ENCODE peak calls at places on chromosomes 2 and 18, in ten cellular contexts. One of them, this sample, is unnamed.

GRCh38 chr18:79510731-79511141 is 115.0 kb downstream of the NFATC1 start:
- DNase-seq in Panc1: no peak
- DNase-seq in HFFc6: no peak
- DNase-seq in lower lobe of right lung: peak; percentile 30
- DNase-seq in pancreas: peak; percentile 4
- DNase-seq in esophagus squamous epithelium: no peak
- DNase-seq in upper lobe of right lung: peak; percentile 60
- DNase-seq in colonic mucosa: no peak
- DNase-seq in WTC11: no peak
- DNase-seq in neural crest cell: no peak
- DNase-seq in this sample: no peak

GRCh38 chr2:33153008-33153407 is 206.3 kb downstream of the LTBP1 start:
- DNase-seq in Panc1: no peak
- DNase-seq in HFFc6: peak; percentile 51
- DNase-seq in lower lobe of right lung: no peak
- DNase-seq in pancreas: no peak
- DNase-seq in esophagus squamous epithelium: no peak
- DNase-seq in upper lobe of right lung: no peak
- DNase-seq in colonic mucosa: no peak
- DNase-seq in WTC11: no peak
- DNase-seq in neural crest cell: no peak
- DNase-seq in this sample: no peak

GRCh38 chr2:8633735-8634313 is 48.0 kb upstream of the ID2 start:
- DNase-seq in Panc1: no peak
- DNase-seq in HFFc6: peak; percentile 75
- DNase-seq in lower lobe of right lung: peak; percentile 31
- DNase-seq in pancreas: no peak
- DNase-seq in esophagus squamous epithelium: no peak
- DNase-seq in upper lobe of right lung: peak; percentile 52
- DNase-seq in colonic mucosa: no peak
- DNase-seq in WTC11: no peak
- DNase-seq in neural crest cell: no peak
- DNase-seq in this sample: no peak

GRCh38 chr2:27085670-27086089 is 892 bp upstream of the KHK start:
- DNase-seq in Panc1: peak; percentile 42
- DNase-seq in HFFc6: peak; percentile 46
- DNase-seq in lower lobe of right lung: peak; percentile 88
- DNase-seq in pancreas: peak; percentile 79
- DNase-seq in esophagus squamous epithelium: no peak
- DNase-seq in upper lobe of right lung: peak; percentile 91
- DNase-seq in colonic mucosa: peak; percentile 81
- DNase-seq in WTC11: peak; percentile 61
- DNase-seq in neural crest cell: peak; percentile 43
- DNase-seq in this sample: peak; percentile 54

GRCh38 chr18:46917808-46918600 is 602 bp downstream of the KATNAL2 start:
- DNase-seq in Panc1: no peak
- DNase-seq in HFFc6: peak; percentile 8
- DNase-seq in lower lobe of right lung: no peak
- DNase-seq in pancreas: peak; percentile 31
- DNase-seq in esophagus squamous epithelium: no peak
- DNase-seq in upper lobe of right lung: no peak
- DNase-seq in colonic mucosa: peak; percentile 61
- DNase-seq in WTC11: peak; percentile 81
- DNase-seq in neural crest cell: no peak
- DNase-seq in this sample: peak; percentile 45

GRCh38 chr2:70514612-70515055 is 39.0 kb downstream of the TGFA start:
- DNase-seq in Panc1: no peak
- DNase-seq in HFFc6: no peak
- DNase-seq in lower lobe of right lung: peak; percentile 89
- DNase-seq in pancreas: peak; percentile 78
- DNase-seq in esophagus squamous epithelium: no peak
- DNase-seq in upper lobe of right lung: peak; percentile 91
- DNase-seq in colonic mucosa: peak; percentile 96
- DNase-seq in WTC11: no peak
- DNase-seq in neural crest cell: no peak
- DNase-seq in this sample: no peak

GRCh38 chr2:213152065-213152794 is 818 bp upstream of the IKZF2 start:
- DNase-seq in Panc1: no peak
- DNase-seq in HFFc6: peak; percentile 75
- DNase-seq in lower lobe of right lung: peak; percentile 75
- DNase-seq in pancreas: peak; percentile 63
- DNase-seq in esophagus squamous epithelium: no peak
- DNase-seq in upper lobe of right lung: peak; percentile 89
- DNase-seq in colonic mucosa: peak; percentile 61
- DNase-seq in WTC11: peak; percentile 56
- DNase-seq in neural crest cell: peak; percentile 51
- DNase-seq in this sample: peak; percentile 74

GRCh38 chr2:102453497-102453896 is 19.5 kb upstream of the SLC9A4 start:
- DNase-seq in Panc1: no peak
- DNase-seq in HFFc6: no peak
- DNase-seq in lower lobe of right lung: no peak
- DNase-seq in pancreas: no peak
- DNase-seq in esophagus squamous epithelium: no peak
- DNase-seq in upper lobe of right lung: no peak
- DNase-seq in colonic mucosa: peak; percentile 40
- DNase-seq in WTC11: no peak
- DNase-seq in neural crest cell: no peak
- DNase-seq in this sample: no peak

GRCh38 chr18:9120796-9121195 is 15.8 kb upstream of the ANKRD12 start:
- DNase-seq in Panc1: no peak
- DNase-seq in HFFc6: no peak
- DNase-seq in lower lobe of right lung: no peak
- DNase-seq in pancreas: no peak
- DNase-seq in esophagus squamous epithelium: no peak
- DNase-seq in upper lobe of right lung: no peak
- DNase-seq in colonic mucosa: no peak
- DNase-seq in WTC11: no peak
- DNase-seq in neural crest cell: no peak
- DNase-seq in this sample: no peak

GRCh38 chr18:11548367-11548766 is 61.0 kb upstream of the SLC35G4 start:
- DNase-seq in Panc1: no peak
- DNase-seq in HFFc6: no peak
- DNase-seq in lower lobe of right lung: no peak
- DNase-seq in pancreas: no peak
- DNase-seq in esophagus squamous epithelium: no peak
- DNase-seq in upper lobe of right lung: no peak
- DNase-seq in colonic mucosa: no peak
- DNase-seq in WTC11: no peak
- DNase-seq in neural crest cell: no peak
- DNase-seq in this sample: no peak

GRCh38 chr18:11544060-11544633 is 65.2 kb upstream of the SLC35G4 start:
- DNase-seq in Panc1: no peak
- DNase-seq in HFFc6: no peak
- DNase-seq in lower lobe of right lung: no peak
- DNase-seq in pancreas: no peak
- DNase-seq in esophagus squamous epithelium: no peak
- DNase-seq in upper lobe of right lung: no peak
- DNase-seq in colonic mucosa: no peak
- DNase-seq in WTC11: no peak
- DNase-seq in neural crest cell: no peak
- DNase-seq in this sample: no peak

GRCh38 chr18:11553098-11553940 is 56.1 kb upstream of the SLC35G4 start:
- DNase-seq in Panc1: peak; percentile 42
- DNase-seq in HFFc6: peak; percentile 42
- DNase-seq in lower lobe of right lung: no peak
- DNase-seq in pancreas: no peak
- DNase-seq in esophagus squamous epithelium: no peak
- DNase-seq in upper lobe of right lung: no peak
- DNase-seq in colonic mucosa: peak; percentile 24
- DNase-seq in WTC11: peak; percentile 57
- DNase-seq in neural crest cell: peak; percentile 59
- DNase-seq in this sample: peak; percentile 59

GRCh38 chr18:11548940-11549551 is 60.4 kb upstream of the SLC35G4 start:
- DNase-seq in Panc1: no peak
- DNase-seq in HFFc6: no peak
- DNase-seq in lower lobe of right lung: no peak
- DNase-seq in pancreas: no peak
- DNase-seq in esophagus squamous epithelium: no peak
- DNase-seq in upper lobe of right lung: no peak
- DNase-seq in colonic mucosa: no peak
- DNase-seq in WTC11: no peak
- DNase-seq in neural crest cell: no peak
- DNase-seq in this sample: no peak
- TF ChIP-seq CTCF in Panc1: no peak
- TF ChIP-seq CTCF in HFFc6: peak; percentile 46
- TF ChIP-seq CTCF in lower lobe of right lung: no peak
- TF ChIP-seq CTCF in pancreas: no peak
- TF ChIP-seq CTCF in esophagus squamous epithelium: no peak
- TF ChIP-seq CTCF in upper lobe of right lung: no peak
- TF ChIP-seq CTCF in colonic mucosa: no peak
- TF ChIP-seq CTCF in WTC11: no peak
- TF ChIP-seq CTCF in neural crest cell: no peak
- TF ChIP-seq CTCF in this sample: no peak

DNA sequence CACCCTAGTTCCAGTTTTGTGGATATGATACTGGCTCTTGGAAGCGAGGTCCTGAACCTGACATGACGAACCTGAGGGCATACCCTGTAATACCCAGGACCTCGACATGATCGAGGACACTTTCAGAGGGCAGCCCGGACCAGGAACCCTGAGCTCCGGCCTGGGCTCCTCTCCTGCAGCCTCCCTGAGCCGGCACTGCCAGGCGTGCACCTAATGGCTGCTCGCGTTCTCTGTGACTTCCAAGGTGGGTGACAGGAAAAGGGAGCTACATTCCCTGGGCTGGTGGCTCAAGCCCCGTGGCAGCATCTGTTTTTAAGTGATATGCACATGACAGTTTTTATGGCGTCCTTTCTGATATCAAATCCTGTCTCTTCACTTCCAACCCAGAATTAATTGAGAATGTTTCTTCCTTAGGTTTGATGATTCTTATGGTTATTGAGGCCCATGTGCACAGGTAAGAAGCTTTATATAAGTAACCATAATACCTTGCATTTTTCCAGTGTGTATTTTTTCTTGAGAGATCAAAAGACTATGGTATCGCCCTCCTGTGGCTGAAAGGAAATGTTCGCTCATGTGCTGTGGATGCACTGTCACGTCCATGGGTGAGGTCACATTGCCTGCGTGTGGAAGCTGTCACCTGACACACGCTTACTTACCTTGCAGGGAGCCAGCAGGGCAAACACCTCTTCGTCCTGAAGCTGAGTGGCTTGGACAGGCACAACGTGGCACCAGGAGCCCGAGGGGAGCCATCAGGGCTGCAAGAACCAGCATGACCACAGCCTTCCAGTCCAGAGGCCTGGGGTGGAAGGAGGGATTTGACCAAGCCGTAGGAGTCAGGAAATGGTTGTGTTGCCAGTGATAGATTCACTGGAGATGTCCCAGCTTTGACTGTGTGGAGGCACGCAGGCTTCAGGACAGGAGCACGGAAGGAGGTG is 367.4 kb upstream of the MYT1L start:
- DNase-seq in Panc1: no peak
- DNase-seq in HFFc6: no peak
- DNase-seq in lower lobe of right lung: no peak
- DNase-seq in pancreas: no peak
- DNase-seq in esophagus squamous epithelium: no peak
- DNase-seq in upper lobe of right lung: no peak
- DNase-seq in colonic mucosa: no peak
- DNase-seq in WTC11: no peak
- DNase-seq in neural crest cell: peak; percentile 13
- DNase-seq in this sample: no peak
- TF ChIP-seq CTCF in Panc1: no peak
- TF ChIP-seq CTCF in HFFc6: peak; percentile 29
- TF ChIP-seq CTCF in lower lobe of right lung: no peak
- TF ChIP-seq CTCF in pancreas: no peak
- TF ChIP-seq CTCF in esophagus squamous epithelium: peak; percentile 41
- TF ChIP-seq CTCF in upper lobe of right lung: peak; percentile 11
- TF ChIP-seq CTCF in colonic mucosa: no peak
- TF ChIP-seq CTCF in WTC11: peak; percentile 29
- TF ChIP-seq CTCF in neural crest cell: peak; percentile 57
- TF ChIP-seq CTCF in this sample: peak; percentile 43

GRCh38 chr2:218953366-218953954 is 6.0 kb upstream of the CDK5R2 start:
- DNase-seq in Panc1: no peak
- DNase-seq in HFFc6: no peak
- DNase-seq in lower lobe of right lung: no peak
- DNase-seq in pancreas: no peak
- DNase-seq in esophagus squamous epithelium: no peak
- DNase-seq in upper lobe of right lung: no peak
- DNase-seq in colonic mucosa: no peak
- DNase-seq in WTC11: peak; percentile 61
- DNase-seq in neural crest cell: no peak
- DNase-seq in this sample: no peak
- TF ChIP-seq CTCF in Panc1: peak; percentile 56
- TF ChIP-seq CTCF in HFFc6: peak; percentile 36
- TF ChIP-seq CTCF in lower lobe of right lung: no peak
- TF ChIP-seq CTCF in pancreas: no peak
- TF ChIP-seq CTCF in esophagus squamous epithelium: no peak
- TF ChIP-seq CTCF in upper lobe of right lung: no peak
- TF ChIP-seq CTCF in colonic mucosa: no peak
- TF ChIP-seq CTCF in WTC11: no peak
- TF ChIP-seq CTCF in neural crest cell: peak; percentile 15
- TF ChIP-seq CTCF in this sample: no peak

DNA sequence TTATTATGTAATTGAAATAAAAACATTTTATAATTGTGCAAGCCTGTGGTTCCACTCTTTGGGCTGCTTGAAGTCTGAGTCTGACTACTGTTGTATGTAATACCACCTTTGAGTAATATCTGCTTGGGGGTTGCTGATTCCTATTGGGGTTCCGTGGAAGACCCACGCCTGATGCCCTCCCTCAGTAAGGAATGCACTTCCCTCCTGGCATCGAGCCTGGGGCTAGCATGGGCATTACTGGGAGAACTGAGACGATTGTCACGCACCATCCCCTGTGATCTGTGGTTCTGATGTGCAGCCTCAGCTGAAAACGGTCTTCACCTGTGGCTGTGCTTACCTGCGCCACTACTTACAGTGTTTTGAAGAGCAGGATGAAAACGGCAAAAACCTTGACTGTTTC is 32.7 kb upstream of the RBM44 start:
- DNase-seq in Panc1: no peak
- DNase-seq in HFFc6: no peak
- DNase-seq in lower lobe of right lung: no peak
- DNase-seq in pancreas: no peak
- DNase-seq in esophagus squamous epithelium: no peak
- DNase-seq in upper lobe of right lung: no peak
- DNase-seq in colonic mucosa: no peak
- DNase-seq in WTC11: no peak
- DNase-seq in neural crest cell: no peak
- DNase-seq in this sample: no peak
- TF ChIP-seq CTCF in Panc1: no peak
- TF ChIP-seq CTCF in HFFc6: no peak
- TF ChIP-seq CTCF in lower lobe of right lung: no peak
- TF ChIP-seq CTCF in pancreas: no peak
- TF ChIP-seq CTCF in esophagus squamous epithelium: no peak
- TF ChIP-seq CTCF in upper lobe of right lung: no peak
- TF ChIP-seq CTCF in colonic mucosa: no peak
- TF ChIP-seq CTCF in WTC11: no peak
- TF ChIP-seq CTCF in neural crest cell: no peak
- TF ChIP-seq CTCF in this sample: no peak

GRCh38 chr18:6878881-6879280 is 149.4 kb downstream of the ARHGAP28 start:
- DNase-seq in Panc1: no peak
- DNase-seq in HFFc6: no peak
- DNase-seq in lower lobe of right lung: no peak
- DNase-seq in pancreas: no peak
- DNase-seq in esophagus squamous epithelium: no peak
- DNase-seq in upper lobe of right lung: no peak
- DNase-seq in colonic mucosa: no peak
- DNase-seq in WTC11: no peak
- DNase-seq in neural crest cell: no peak
- DNase-seq in this sample: no peak
- TF ChIP-seq CTCF in Panc1: no peak
- TF ChIP-seq CTCF in HFFc6: no peak
- TF ChIP-seq CTCF in lower lobe of right lung: no peak
- TF ChIP-seq CTCF in pancreas: no peak
- TF ChIP-seq CTCF in esophagus squamous epithelium: no peak
- TF ChIP-seq CTCF in upper lobe of right lung: no peak
- TF ChIP-seq CTCF in colonic mucosa: no peak
- TF ChIP-seq CTCF in WTC11: no peak
- TF ChIP-seq CTCF in neural crest cell: no peak
- TF ChIP-seq CTCF in this sample: no peak

GRCh38 chr2:98444436-98445166 is at the start of gene INPP4A:
- DNase-seq in Panc1: no peak
- DNase-seq in HFFc6: peak; percentile 48
- DNase-seq in lower lobe of right lung: peak; percentile 85
- DNase-seq in pancreas: peak; percentile 72
- DNase-seq in esophagus squamous epithelium: no peak
- DNase-seq in upper lobe of right lung: peak; percentile 91
- DNase-seq in colonic mucosa: peak; percentile 75
- DNase-seq in WTC11: peak; percentile 83
- DNase-seq in neural crest cell: peak; percentile 76
- DNase-seq in this sample: peak; percentile 92
- TF ChIP-seq CTCF in Panc1: no peak
- TF ChIP-seq CTCF in HFFc6: peak; percentile 6
- TF ChIP-seq CTCF in lower lobe of right lung: no peak
- TF ChIP-seq CTCF in pancreas: no peak
- TF ChIP-seq CTCF in esophagus squamous epithelium: peak; percentile 26
- TF ChIP-seq CTCF in upper lobe of right lung: no peak
- TF ChIP-seq CTCF in colonic mucosa: no peak
- TF ChIP-seq CTCF in WTC11: no peak
- TF ChIP-seq CTCF in neural crest cell: no peak
- TF ChIP-seq CTCF in this sample: no peak

This sample was measured in nephron progenitor cell.